ENCODE peak calls at places on chromosome 20, in seven cellular contexts. L, C, F, G, N, S and J are unnamed samples.

GRCh38 chr20:44580581-44581268 is 1.7 kb upstream of the PKIG start:
- DNase-seq in L (no peak), C (no peak), F (no peak), G (no peak), N (no peak), S (no peak), J (peak; percentile 69)

GRCh38 chr20:23928788-23929187 is 49.2 kb upstream of the CST5 start:
- DNase-seq in L (no peak), C (no peak), F (no peak), G (no peak), N (no peak), S (peak; percentile 58), J (no peak)

GRCh38 chr20:38246357-38247165 is 14.0 kb downstream of the KIAA1755 start:
- DNase-seq in L (no peak), C (no peak), F (no peak), G (no peak), N (no peak), S (no peak), J (no peak)

GRCh38 chr20:8932192-8933150 is 136.4 kb upstream of the PLCB4 start:
- DNase-seq in L (no peak), C (peak; percentile 42), F (no peak), G (no peak), N (no peak), S (no peak), J (peak; percentile 73)

GRCh38 chr20:56439784-56440291 is 27.8 kb downstream of the CASS4 start:
- DNase-seq in L (no peak), C (no peak), F (no peak), G (no peak), N (no peak), S (no peak), J (peak; percentile 23)

GRCh38 chr20:41454250-41454649 is 87.6 kb upstream of the EMILIN3 start:
- DNase-seq in L (no peak), C (no peak), F (no peak), G (no peak), N (no peak), S (no peak), J (no peak)

GRCh38 chr20:35432430-35432735 is 5.6 kb downstream of the GDF5 start:
- DNase-seq in L (no peak), C (no peak), F (no peak), G (no peak), N (no peak), S (no peak), J (no peak)

GRCh38 chr20:45575931-45576330 is 3.2 kb downstream of the WFDC8 start:
- DNase-seq in L (no peak), C (no peak), F (no peak), G (no peak), N (no peak), S (no peak), J (no peak)

GRCh38 chr20:24970743-24971142 is 21.7 kb downstream of the CST7 start:
- DNase-seq in L (no peak), C (no peak), F (peak; percentile 32), G (no peak), N (no peak), S (no peak), J (no peak)

GRCh38 chr20:17896771-17897369 is 71.7 kb downstream of the SNX5 start:
- DNase-seq in L (peak; percentile 48), C (no peak), F (no peak), G (peak; percentile 99), N (no peak), S (no peak), J (no peak)

GRCh38 chr20:37360515-37361115 is 14.7 kb downstream of the SRC start:
- DNase-seq in L (no peak), C (no peak), F (no peak), G (no peak), N (no peak), S (no peak), J (no peak)

GRCh38 chr20:47231382-47232042 is 125.0 kb downstream of the ZMYND8 start:
- DNase-seq in L (no peak), C (no peak), F (no peak), G (no peak), N (no peak), S (no peak), J (no peak)

GRCh38 chr20:44052166-44052565 is 134.8 kb downstream of the JPH2 start:
- DNase-seq in L (no peak), C (no peak), F (no peak), G (no peak), N (no peak), S (no peak), J (no peak)

GRCh38 chr20:34709836-34710567 is 5.9 kb downstream of the TP53INP2 start:
- DNase-seq in L (no peak), C (no peak), F (no peak), G (no peak), N (peak; percentile 42), S (peak; percentile 52), J (peak; percentile 86)

GRCh38 chr20:24403410-24403809 is 66.0 kb upstream of the SYNDIG1 start:
- DNase-seq in L (no peak), C (no peak), F (no peak), G (no peak), N (no peak), S (no peak), J (no peak)

GRCh38 chr20:6740096-6740495 is 27.4 kb upstream of the BMP2 start:
- DNase-seq in L (no peak), C (no peak), F (no peak), G (no peak), N (no peak), S (no peak), J (no peak)

GRCh38 chr20:53872081-53872541 is 198.3 kb downstream of the BCAS1 start:
- DNase-seq in L (no peak), C (no peak), F (no peak), G (no peak), N (no peak), S (no peak), J (peak; percentile 63)

GRCh38 chr20:63471002-63471718 is 1.3 kb downstream of the KCNQ2 start:
- DNase-seq in L (no peak), C (no peak), F (no peak), G (no peak), N (no peak), S (no peak), J (no peak)

GRCh38 chr20:1160991-1161390 is 23.8 kb downstream of the TMEM74B start:
- DNase-seq in L (no peak), C (no peak), F (no peak), G (no peak), N (no peak), S (no peak), J (no peak)

GRCh38 chr20:50569864-50570836 is 60.0 kb downstream of the PTPN1 start:
- DNase-seq in L (peak; percentile 68), C (peak; percentile 54), F (no peak), G (peak; percentile 33), N (peak; percentile 15), S (peak; percentile 35), J (peak; percentile 42)
- TF ChIP-seq POLR2A in L (peak; percentile 26), C (no peak), F (no peak), G (no peak), N (no peak), S (no peak), J (no peak)

GRCh38 chr20:33650111-33650752 is 11.9 kb upstream of the C20orf144 start:
- DNase-seq in L (no peak), C (no peak), F (no peak), G (no peak), N (no peak), S (no peak), J (no peak)

GRCh38 chr20:33647603-33648395 is 14.3 kb upstream of the C20orf144 start:
- DNase-seq in L (peak; percentile 34), C (no peak), F (no peak), G (no peak), N (no peak), S (no peak), J (peak; percentile 60)

GRCh38 chr20:33648396-33649004 is 13.6 kb upstream of the C20orf144 start:
- DNase-seq in L (no peak), C (no peak), F (no peak), G (no peak), N (no peak), S (no peak), J (no peak)

GRCh38 chr20:33650753-33651561 is 11.2 kb upstream of the C20orf144 start:
- DNase-seq in L (no peak), C (no peak), F (no peak), G (no peak), N (no peak), S (no peak), J (no peak)

DNA sequence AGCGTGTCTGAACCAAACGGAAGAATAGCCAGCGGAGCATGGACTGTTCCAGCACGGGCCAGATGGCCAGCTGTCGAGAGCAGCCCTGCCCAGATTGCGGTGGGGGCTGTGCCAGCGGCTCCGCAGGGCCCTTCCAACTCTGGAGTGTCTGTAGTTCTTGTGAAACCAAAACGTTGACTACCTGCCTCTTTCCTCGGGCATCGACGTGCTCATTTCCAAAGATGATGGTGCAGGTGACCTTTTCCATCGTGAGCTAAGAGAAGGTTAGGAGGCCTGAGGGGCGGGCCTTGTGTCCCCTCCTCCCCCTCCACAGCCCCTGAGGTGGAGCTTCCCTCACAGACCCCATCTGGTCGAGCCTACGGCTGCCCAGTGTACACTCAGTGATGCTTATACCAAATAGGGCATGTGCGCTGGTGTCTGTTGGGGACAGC is 12.9 kb upstream of the C20orf144 start:
- DNase-seq in L (no peak), C (no peak), F (no peak), G (no peak), N (no peak), S (no peak), J (no peak)
- TF ChIP-seq MAX in L (no peak), C (no peak), F (no peak), G (no peak), N (no peak), S (no peak), J (no peak)

DNA sequence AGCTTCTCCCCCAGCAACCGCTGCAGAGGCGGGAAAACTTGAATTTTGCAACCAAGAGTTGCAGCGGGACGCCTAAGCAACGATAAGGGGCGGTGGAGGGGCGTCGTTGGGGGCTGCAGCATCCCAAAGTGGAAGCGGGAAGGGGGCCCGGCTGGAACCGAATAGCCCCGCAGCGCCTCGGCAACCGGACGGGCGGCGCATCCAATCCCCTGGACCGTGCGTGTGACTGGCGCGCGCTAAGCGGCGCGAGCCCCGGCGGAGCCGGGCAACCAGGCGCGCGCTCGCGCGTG is 670 bp upstream of the PARD6B start:
- DNase-seq in L (no peak), C (no peak), F (no peak), G (no peak), N (no peak), S (no peak), J (no peak)
- TF ChIP-seq POLR2A in L (no peak), C (peak; percentile 56), F (no peak), G (no peak), N (no peak), S (peak; percentile 13), J (no peak)

GRCh38 chr20:31962741-31963140 is 5.2 kb upstream of the XKR7 start:
- DNase-seq in L (no peak), C (no peak), F (no peak), G (no peak), N (no peak), S (no peak), J (no peak)

GRCh38 chr20:31966991-31967655 is 828 bp upstream of the XKR7 start:
- DNase-seq in L (no peak), C (no peak), F (no peak), G (no peak), N (no peak), S (no peak), J (no peak)

GRCh38 chr20:31972481-31973386 is 4.8 kb downstream of the XKR7 start:
- DNase-seq in L (no peak), C (peak; percentile 25), F (no peak), G (no peak), N (no peak), S (no peak), J (no peak)

GRCh38 chr20:31967830-31968249 is at the start of gene XKR7:
- DNase-seq in L (no peak), C (no peak), F (peak; percentile 78), G (no peak), N (no peak), S (peak; percentile 50), J (no peak)

GRCh38 chr20:31968299-31969126 is 562 bp downstream of the XKR7 start:
- DNase-seq in L (no peak), C (peak; percentile 44), F (peak; percentile 99), G (peak; percentile 64), N (no peak), S (peak; percentile 96), J (peak; percentile 69)
- TF ChIP-seq MAX in L (peak; percentile 33), C (no peak), F (peak; percentile 82), G (peak; percentile 77), N (no peak), S (peak; percentile 91), J (no peak)